ENCODE peak calls at places on chromosomes 11 and 22, in eight cellular contexts. H is Peyer's patch, Y is SJSA1, S is GM23338, W is endothelial cell of umbilical vein, K is spleen, G is fibroblast of lung, F is gastrocnemius medialis. B is an unnamed sample. For H3K27me3 and H3K36me3, the result is how much of the 10 kb centered on the place peaks cover.

GRCh38 chr11:3867209-3868071 is 12.0 kb downstream of the STIM1 start:
- DNase-seq in H (no peak), Y (no peak), S (no peak), W (peak), K (no peak), G (peak), F (peak), B (no peak)

GRCh38 chr11:21811572-21811971 is 381.3 kb upstream of the ANO5 start:
- DNase-seq in H (no peak), Y (no peak), S (peak), W (no peak), K (no peak), G (no peak), F (no peak), B (peak)

GRCh38 chr11:3658252-3658651 is 12.9 kb downstream of the CHRNA10 start:
- DNase-seq in H (no peak), Y (no peak), S (no peak), W (no peak), K (no peak), G (no peak), F (no peak), B (no peak)

GRCh38 chr11:124669193-124669592 is 4.3 kb downstream of the SIAE start:
- DNase-seq in H (no peak), Y (peak), S (peak), W (peak), K (no peak), G (peak), F (peak), B (peak)

GRCh38 chr11:34203377-34203801 is 98.0 kb downstream of the NAT10 start:
- DNase-seq in H (no peak), Y (no peak), S (no peak), W (no peak), K (no peak), G (no peak), F (no peak), B (no peak)

GRCh38 chr11:126345283-126345682 is 10.2 kb upstream of the ST3GAL4 start:
- DNase-seq in H (no peak), Y (no peak), S (no peak), W (no peak), K (peak), G (no peak), F (no peak), B (no peak)

GRCh38 chr11:130449246-130449990 is 973 bp downstream of the ADAMTS15 start:
- DNase-seq in H (no peak), Y (no peak), S (peak), W (no peak), K (no peak), G (peak), F (no peak), B (peak)

GRCh38 chr11:67497656-67498291 is 7.4 kb downstream of the PITPNM1 start:
- DNase-seq in H (no peak), Y (no peak), S (no peak), W (no peak), K (no peak), G (no peak), F (no peak), B (peak)

GRCh38 chr11:120579601-120580000 is 68.1 kb downstream of the GRIK4 start:
- DNase-seq in H (no peak), Y (no peak), S (no peak), W (no peak), K (no peak), G (no peak), F (no peak), B (no peak)

GRCh38 chr11:10490398-10491232 is 35.6 kb downstream of the AMPD3 start:
- DNase-seq in H (no peak), Y (peak), S (no peak), W (peak), K (peak), G (peak), F (peak), B (peak)

GRCh38 chr22:46214616-46215015 is 35.5 kb downstream of the CDPF1 start:
- DNase-seq in H (no peak), Y (no peak), S (no peak), W (no peak), K (no peak), G (no peak), F (no peak), B (no peak)

GRCh38 chr11:42591841-42592240 is 720.0 kb upstream of the API5 start:
- DNase-seq in H (no peak), Y (no peak), S (no peak), W (no peak), K (no peak), G (no peak), F (no peak), B (no peak)

GRCh38 chr22:22787805-22788459 is 99.7 kb upstream of the IGLL5 start:
- DNase-seq in H (peak), Y (peak), S (peak), W (peak), K (peak), G (peak), F (no peak), B (peak)

GRCh38 chr22:22538226-22538989 is 18.3 kb upstream of the ZNF280A start:
- DNase-seq in H (no peak), Y (no peak), S (no peak), W (no peak), K (no peak), G (no peak), F (no peak), B (no peak)

GRCh38 chr11:75426720-75427086 is 6.3 kb downstream of the KLHL35 start:
- DNase-seq in H (no peak), Y (no peak), S (no peak), W (no peak), K (peak), G (no peak), F (no peak), B (no peak)

GRCh38 chr11:35814720-35815305 is 129.0 kb upstream of the LDLRAD3 start:
- DNase-seq in H (no peak), Y (no peak), S (no peak), W (no peak), K (no peak), G (no peak), F (no peak), B (no peak)

GRCh38 chr22:23591203-23591791 is 11.2 kb upstream of the IGLL1 start:
- DNase-seq in H (peak), Y (peak), S (peak), W (peak), K (peak), G (peak), F (no peak), B (peak)

GRCh38 chr11:125464266-125464662 is 31.8 kb downstream of the FEZ1 start:
- DNase-seq in H (no peak), Y (no peak), S (no peak), W (no peak), K (no peak), G (peak), F (no peak), B (no peak)

GRCh38 chr22:49398115-49398514 is 429.6 kb downstream of the BRD1 start:
- DNase-seq in H (peak), Y (no peak), S (no peak), W (no peak), K (peak), G (no peak), F (no peak), B (peak)

GRCh38 chr11:94876645-94877445 is 96.5 kb downstream of the CWC15 start:
- DNase-seq in H (no peak), Y (peak), S (no peak), W (peak), K (no peak), G (peak), F (peak), B (no peak)

GRCh38 chr22:21942407-21942895 is 10.2 kb downstream of the PPM1F start:
- DNase-seq in H (peak), Y (peak), S (no peak), W (peak), K (peak), G (peak), F (peak), B (no peak)

GRCh38 chr11:120750647-120751419 is 239.3 kb downstream of the GRIK4 start:
- DNase-seq in H (no peak), Y (no peak), S (no peak), W (no peak), K (no peak), G (no peak), F (no peak), B (no peak)

GRCh38 chr11:77156396-77157195 is 28.6 kb downstream of the MYO7A start:
- DNase-seq in H (no peak), Y (no peak), S (no peak), W (no peak), K (no peak), G (no peak), F (no peak), B (no peak)

GRCh38 chr11:60710482-60710881 is 11.1 kb downstream of the MS4A8 start:
- DNase-seq in H (no peak), Y (no peak), S (peak), W (no peak), K (no peak), G (no peak), F (no peak), B (peak)

GRCh38 chr11:37544491-37544890 is 946.5 kb upstream of the RAG2 start:
- DNase-seq in H (no peak), Y (no peak), S (no peak), W (no peak), K (no peak), G (no peak), F (no peak), B (no peak)

GRCh38 chr22:42022162-42022847 is 23.7 kb downstream of the WBP2NL start:
- DNase-seq in H (no peak), Y (no peak), S (no peak), W (no peak), K (no peak), G (no peak), F (no peak), B (no peak)

GRCh38 chr22:17590586-17590985 is 27.3 kb downstream of the SLC25A18 start:
- DNase-seq in H (no peak), Y (no peak), S (no peak), W (no peak), K (peak), G (no peak), F (no peak), B (no peak)

GRCh38 chr11:110295487-110296225 is 758 bp downstream of the RDX start:
- DNase-seq in H (peak), Y (peak), S (peak), W (peak), K (peak), G (peak), F (peak), B (peak)

GRCh38 chr11:65792456-65792855 is 5.6 kb downstream of the OVOL1 start:
- DNase-seq in H (no peak), Y (no peak), S (no peak), W (no peak), K (no peak), G (no peak), F (no peak), B (peak)

GRCh38 chr22:36409911-36410756 is 22.4 kb upstream of the MYH9 start:
- DNase-seq in H (peak), Y (no peak), S (peak), W (peak), K (peak), G (peak), F (peak), B (peak)
- H3K4me3 ChIP-seq in H (peak), Y (no peak), S (peak), W (no peak), K (peak), G (no peak), F (peak), B (peak)

GRCh38 chr11:8261316-8261715 is 2.4 kb downstream of the LMO1 start:
- DNase-seq in H (no peak), Y (no peak), S (no peak), W (no peak), K (peak), G (no peak), F (peak), B (no peak)
- H3K27me3 ChIP-seq in H (under half), Y (under half), S (half or more), W (under half), K (under half), G (under half), F (under half), B (half or more)

GRCh38 chr11:118907051-118907748 is 18.5 kb downstream of the BCL9L start:
- DNase-seq in H (peak), Y (peak), S (peak), W (peak), K (peak), G (peak), F (peak), B (peak)

GRCh38 chr11:118909619-118910308 is 16.0 kb downstream of the BCL9L start:
- DNase-seq in H (no peak), Y (no peak), S (peak), W (no peak), K (peak), G (no peak), F (no peak), B (peak)

GRCh38 chr11:118908264-118908663 is 17.5 kb downstream of the BCL9L start:
- DNase-seq in H (no peak), Y (no peak), S (no peak), W (no peak), K (peak), G (no peak), F (no peak), B (no peak)

GRCh38 chr11:118908931-118909618 is 16.7 kb downstream of the BCL9L start:
- DNase-seq in H (no peak), Y (peak), S (peak), W (peak), K (peak), G (peak), F (peak), B (peak)

DNA sequence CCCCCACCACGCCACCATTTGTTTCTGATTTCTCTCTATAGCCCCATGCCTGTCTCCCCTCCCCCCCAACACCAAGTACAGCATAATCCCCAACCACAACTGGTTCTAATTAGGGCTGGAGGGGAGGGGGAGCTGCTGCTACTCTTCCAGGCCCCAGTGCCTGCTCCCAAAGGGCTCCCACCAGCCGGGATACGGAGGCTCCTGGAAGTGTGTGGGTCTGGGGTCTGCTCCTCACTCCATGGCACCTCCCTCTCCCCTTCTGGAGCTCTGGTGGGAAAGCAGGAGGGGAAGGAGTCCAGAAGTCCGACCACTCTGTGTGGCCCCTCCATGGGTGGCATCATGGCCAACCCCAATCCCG is 18.0 kb downstream of the BCL9L start:
- DNase-seq in H (no peak), Y (no peak), S (peak), W (no peak), K (no peak), G (no peak), F (no peak), B (no peak)
- H3K36me3 ChIP-seq in H (half or more), Y (under half), S (under half), W (under half), K (under half), G (under half), F (under half), B (under half)

GRCh38 chr22:36916034-36916433 is 2.6 kb downstream of the CSF2RB start:
- DNase-seq in H (no peak), Y (no peak), S (no peak), W (no peak), K (no peak), G (no peak), F (no peak), B (no peak)

GRCh38 chr22:36911887-36912661 is 1.4 kb upstream of the CSF2RB start:
- DNase-seq in H (no peak), Y (peak), S (peak), W (peak), K (no peak), G (peak), F (no peak), B (peak)

GRCh38 chr22:36912694-36913430 is 566 bp upstream of the CSF2RB start:
- DNase-seq in H (no peak), Y (no peak), S (no peak), W (no peak), K (no peak), G (no peak), F (no peak), B (no peak)

GRCh38 chr22:36914383-36914752 is 940 bp downstream of the CSF2RB start:
- DNase-seq in H (no peak), Y (no peak), S (no peak), W (no peak), K (no peak), G (no peak), F (no peak), B (no peak)

GRCh38 chr22:36913431-36914382 is at the start of gene CSF2RB:
- DNase-seq in H (no peak), Y (no peak), S (no peak), W (peak), K (peak), G (no peak), F (peak), B (no peak)
- H3K4me3 ChIP-seq in H (peak), Y (no peak), S (no peak), W (peak), K (peak), G (no peak), F (peak), B (no peak)

GRCh38 chr11:72676874-72677341 is 2.7 kb upstream of the PDE2A start:
- DNase-seq in H (peak), Y (no peak), S (peak), W (peak), K (peak), G (peak), F (no peak), B (peak)
- H3K27me3 ChIP-seq in H (under half), Y (under half), S (half or more), W (under half), K (under half), G (half or more), F (half or more), B (half or more)

GRCh38 chr11:103959279-103959930 is 77.0 kb upstream of the DDI1 start:
- DNase-seq in H (no peak), Y (peak), S (no peak), W (no peak), K (no peak), G (peak), F (no peak), B (no peak)

GRCh38 chr11:103958475-103959215 is 77.8 kb upstream of the DDI1 start:
- DNase-seq in H (no peak), Y (no peak), S (no peak), W (no peak), K (no peak), G (no peak), F (no peak), B (no peak)

GRCh38 chr11:103964390-103964789 is 72.0 kb upstream of the DDI1 start:
- DNase-seq in H (no peak), Y (no peak), S (no peak), W (no peak), K (no peak), G (no peak), F (no peak), B (no peak)

DNA sequence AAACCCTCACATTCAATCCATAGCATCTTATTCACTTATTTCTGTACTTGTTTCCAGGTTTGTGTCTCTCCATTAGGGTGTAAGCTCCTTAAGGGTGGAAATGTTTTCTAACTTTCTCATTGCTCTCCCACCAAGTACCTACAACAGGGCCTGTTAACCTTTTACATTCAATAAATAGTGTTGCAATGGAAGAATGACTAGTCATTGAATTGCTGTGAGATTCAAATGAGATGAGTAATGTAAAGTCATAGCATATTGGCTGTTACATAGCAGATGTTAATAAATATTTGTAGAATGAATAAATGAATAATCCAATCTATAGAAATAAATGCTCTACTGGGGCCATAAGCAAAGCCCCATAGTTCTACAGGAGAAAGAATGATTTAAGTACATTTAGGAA is 75.4 kb upstream of the DDI1 start:
- DNase-seq in H (no peak), Y (no peak), S (no peak), W (no peak), K (no peak), G (peak), F (no peak), B (no peak)
- H3K36me3 ChIP-seq in H (under half), Y (under half), S (under half), W (under half), K (under half), G (under half), F (under half), B (under half)

GRCh38 chr11:78418584-78419211 is 1.1 kb upstream of the GAB2 start:
- DNase-seq in H (no peak), Y (no peak), S (no peak), W (peak), K (no peak), G (no peak), F (no peak), B (no peak)
- H3K4me3 ChIP-seq in H (peak), Y (peak), S (peak), W (peak), K (peak), G (peak), F (peak), B (peak)

DNA sequence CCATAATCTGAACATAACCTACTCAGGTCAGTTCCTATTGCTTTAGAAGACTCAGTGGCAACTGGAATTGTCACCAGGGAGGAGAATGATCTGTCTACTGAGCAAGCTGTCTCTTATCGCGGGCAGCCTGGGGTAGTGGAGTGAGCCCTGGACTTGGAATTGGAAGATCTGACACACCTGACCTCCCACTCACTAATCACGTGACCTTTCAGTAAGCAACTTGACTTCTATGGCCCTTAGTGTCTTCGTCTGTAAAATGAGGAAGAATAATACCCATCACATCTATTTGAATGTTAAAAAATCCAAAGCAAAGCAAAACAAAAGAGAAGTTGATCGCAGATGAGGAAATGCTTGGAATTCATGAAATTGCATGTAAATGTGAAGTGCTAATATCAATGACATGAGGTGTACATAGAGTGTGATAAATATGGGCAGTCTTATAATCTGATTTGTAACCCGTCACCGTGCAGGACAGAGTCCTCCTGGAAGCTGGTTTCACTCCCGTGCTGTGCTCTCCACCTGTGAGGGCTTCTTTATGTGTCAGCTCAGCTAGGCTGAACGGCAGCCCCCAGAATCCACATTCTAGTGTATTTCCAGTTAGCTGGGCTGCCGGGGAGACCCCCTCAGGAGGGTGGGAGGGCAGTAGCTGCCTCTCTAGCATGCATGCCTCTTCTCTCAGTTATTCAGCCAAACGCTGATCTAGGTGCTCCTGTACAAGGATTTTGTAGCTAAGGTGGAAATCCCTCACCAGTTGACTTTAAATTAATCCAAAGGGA is 482.9 kb downstream of the OPCML start:
- DNase-seq in H (no peak), Y (no peak), S (no peak), W (no peak), K (no peak), G (no peak), F (no peak), B (no peak)
- H3K27me3 ChIP-seq in H (under half), Y (under half), S (under half), W (under half), K (under half), G (under half), F (under half), B (under half)